ENCODE peak calls at places on chromosome 4, in nine cellular contexts. B is CD4-positive, alpha-beta T cell; H is fibroblast of the aortic adventitia; Z is MCF 10A; F is dorsolateral prefrontal cortex; O is neural crest cell; N is neural progenitor cell; S is WERI-Rb-1; Q is fibroblast of pulmonary artery. J is an unnamed sample.

GRCh38 chr4:160510925-160511324 is 1408.0 kb downstream of the RAPGEF2 start:
- DNase-seq in S (no peak), N (no peak), Z (peak; percentile 84), Q (no peak), O (no peak), H (no peak), F (no peak), B (no peak), J (no peak)

GRCh38 chr4:153115322-153116100 is 88.7 kb upstream of the TRIM2 start:
- DNase-seq in Z (peak; percentile 67), B (peak; percentile 46), O (no peak), N (no peak), H (peak; percentile 64), F (no peak), Q (peak; percentile 59), S (no peak), J (no peak)

GRCh38 chr4:86927843-86928395 is 6.9 kb upstream of the AFF1 start:
- DNase-seq in F (no peak), H (peak; percentile 99), Z (peak; percentile 99), O (no peak), B (no peak), N (no peak), Q (peak; percentile 98), S (no peak), J (no peak)

GRCh38 chr4:88291003-88291402 is 6.6 kb upstream of the PPM1K start:
- DNase-seq in O (no peak), N (no peak), S (no peak), B (no peak), F (no peak), H (peak; percentile 52), Z (no peak), Q (peak; percentile 55), J (no peak)

GRCh38 chr4:71270901-71271300 is 67.9 kb upstream of the SLC4A4 start:
- DNase-seq in Z (peak; percentile 67), H (peak; percentile 49), N (peak; percentile 36), O (peak; percentile 27), B (no peak), F (no peak), S (peak; percentile 48), Q (peak; percentile 47), J (no peak)

GRCh38 chr4:84530871-84531270 is 31.8 kb upstream of the NKX6-1 start:
- DNase-seq in S (peak; percentile 76), O (no peak), H (peak; percentile 41), Z (peak; percentile 70), F (no peak), Q (peak; percentile 13), B (no peak), N (no peak), J (no peak)

GRCh38 chr4:11424000-11424399 is 4.7 kb downstream of the HS3ST1 start:
- DNase-seq in F (no peak), H (peak; percentile 30), B (no peak), N (peak; percentile 74), S (peak; percentile 65), O (peak; percentile 36), Z (peak; percentile 70), Q (peak; percentile 76), J (no peak)

GRCh38 chr4:26420903-26421302 is 69.4 kb downstream of the CCKAR start:
- DNase-seq in B (no peak), F (no peak), Z (no peak), H (peak; percentile 39), Q (no peak), O (no peak), S (no peak), N (no peak), J (no peak)

GRCh38 chr4:95107635-95108034 is 349.9 kb downstream of the BMPR1B start:
- DNase-seq in B (no peak), Z (no peak), Q (peak; percentile 33), N (no peak), S (no peak), F (no peak), H (peak; percentile 45), O (no peak), J (no peak)

GRCh38 chr4:189804884-189805283 is 135.8 kb upstream of the FRG1 start:
- DNase-seq in O (no peak), S (no peak), Q (no peak), N (no peak), Z (no peak), H (no peak), B (no peak), F (no peak), J (no peak)

GRCh38 chr4:4430492-4431195 is 43.7 kb downstream of the NSG1 start:
- DNase-seq in S (peak; percentile 82), B (peak; percentile 31), Q (peak; percentile 78), O (peak; percentile 59), Z (peak; percentile 73), H (peak; percentile 78), F (no peak), N (peak; percentile 79), J (no peak)

GRCh38 chr4:24642941-24643628 is 58.7 kb upstream of the DHX15 start:
- DNase-seq in H (peak; percentile 86), N (no peak), Q (peak; percentile 67), S (no peak), B (no peak), Z (peak; percentile 53), O (no peak), F (no peak), J (no peak)

GRCh38 chr4:162162672-162163071 is 1.1 kb downstream of the FSTL5 start:
- DNase-seq in Z (no peak), N (no peak), B (no peak), O (no peak), H (no peak), F (no peak), S (no peak), Q (no peak), J (no peak)

GRCh38 chr4:5758741-5759140 is 47.7 kb downstream of the EVC start:
- DNase-seq in Q (peak; percentile 95), N (no peak), Z (peak; percentile 94), H (peak; percentile 90), B (no peak), F (no peak), S (no peak), O (no peak), J (no peak)

GRCh38 chr4:53592686-53593641 is 1.7 kb upstream of the LNX1 start:
- DNase-seq in N (peak; percentile 57), O (no peak), B (no peak), S (no peak), H (no peak), Z (peak; percentile 79), F (no peak), Q (peak; percentile 42), J (no peak)

GRCh38 chr4:41977709-41978108 is 3.8 kb upstream of the DCAF4L1 start:
- DNase-seq in N (no peak), F (no peak), O (no peak), Q (peak; percentile 21), Z (no peak), H (no peak), S (no peak), B (no peak), J (no peak)

GRCh38 chr4:64341711-64342110 is 67.5 kb downstream of the TECRL start:
- DNase-seq in N (no peak), Q (no peak), O (no peak), F (peak; percentile 34), H (no peak), Z (no peak), B (no peak), S (peak; percentile 15), J (no peak)

GRCh38 chr4:56909083-56909981 is 1.6 kb downstream of the REST start:
- DNase-seq in F (peak; percentile 9), N (peak; percentile 82), Z (peak; percentile 52), O (peak; percentile 34), H (peak; percentile 58), S (peak; percentile 28), Q (peak; percentile 60), B (peak; percentile 36), J (no peak)

GRCh38 chr4:6324999-6325790 is 55.5 kb downstream of the WFS1 start:
- DNase-seq in Q (no peak), H (peak; percentile 2), B (no peak), N (peak; percentile 50), F (peak; percentile 43), Z (peak; percentile 44), S (no peak), O (no peak), J (no peak)

GRCh38 chr4:2426069-2426397 is 7.3 kb downstream of the CFAP99 start:
- DNase-seq in F (no peak), B (no peak), H (no peak), N (no peak), Q (no peak), S (no peak), O (no peak), Z (no peak), J (no peak)

GRCh38 chr4:155529197-155529596 is 137.5 kb upstream of the GUCY1A1 start:
- DNase-seq in B (no peak), Q (peak; percentile 56), N (peak; percentile 41), Z (peak; percentile 42), F (no peak), H (no peak), S (peak; percentile 41), O (no peak), J (no peak)

GRCh38 chr4:152342293-152342692 is 193.6 kb downstream of the FBXW7 start:
- DNase-seq in B (no peak), N (no peak), S (no peak), Q (no peak), F (no peak), H (no peak), O (no peak), Z (peak; percentile 25), J (no peak)

DNA sequence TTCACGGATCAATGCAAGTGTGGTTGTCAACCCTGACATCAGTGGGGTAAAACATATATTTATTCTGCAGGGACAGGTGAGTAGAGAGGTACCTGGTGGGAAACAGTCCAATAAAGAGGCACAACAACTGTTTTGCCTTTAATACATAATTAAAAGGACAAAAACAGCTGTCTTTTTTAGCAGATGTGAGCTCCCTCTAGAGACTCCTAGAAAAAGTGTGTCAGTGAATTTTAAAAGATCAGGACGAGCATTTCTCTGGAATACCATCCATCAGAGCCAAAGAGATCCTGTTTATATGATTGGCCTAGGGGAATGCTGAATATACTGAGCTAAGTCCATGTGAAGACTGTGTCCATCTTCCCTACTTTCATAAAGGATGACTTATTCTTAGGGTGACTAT is 58.3 kb downstream of the TMEM144 start:
- DNase-seq in Z (no peak), B (no peak), Q (no peak), O (no peak), H (no peak), N (no peak), F (no peak), S (no peak), J (no peak)
- TF ChIP-seq CTCF in Z (no peak), B (no peak), Q (peak; percentile 17), O (no peak), H (peak; percentile 4), N (peak; percentile 32), F (no peak), S (no peak), J (no peak)

GRCh38 chr4:76984127-76984526 is 34.6 kb downstream of the SEPTIN11 start:
- DNase-seq in F (no peak), Q (peak; percentile 67), N (no peak), H (peak; percentile 73), O (no peak), B (no peak), S (no peak), Z (peak; percentile 26), J (no peak)
- TF ChIP-seq CTCF in F (peak; percentile 14), Q (peak; percentile 48), N (peak; percentile 37), H (peak; percentile 51), O (peak; percentile 43), B (peak; percentile 41), S (no peak), Z (peak; percentile 38), J (no peak)

GRCh38 chr4:18366762-18367358 is 345.3 kb upstream of the LCORL start:
- DNase-seq in N (peak; percentile 49), O (no peak), S (peak; percentile 37), F (no peak), H (peak; percentile 19), Z (peak; percentile 51), Q (peak; percentile 55), B (no peak), J (no peak)
- TF ChIP-seq CTCF in N (peak; percentile 62), O (peak; percentile 71), S (peak; percentile 63), F (peak; percentile 40), H (peak; percentile 32), Z (peak; percentile 62), Q (peak; percentile 58), B (peak; percentile 29), J (peak; percentile 74)

GRCh38 chr4:73308286-73308685 is 49.7 kb upstream of the ANKRD17 start:
- DNase-seq in N (peak; percentile 5), F (peak; percentile 10), O (no peak), S (no peak), H (peak; percentile 55), B (no peak), Z (peak; percentile 10), Q (peak; percentile 55), J (no peak)
- TF ChIP-seq CTCF in N (no peak), F (peak; percentile 52), O (no peak), S (peak; percentile 21), H (peak; percentile 59), B (no peak), Z (peak; percentile 22), Q (peak; percentile 58), J (peak; percentile 39)